ENCODE peak calls at places on chromosomes 3 and 15, in nine cellular contexts. S, O, U, M, T, L, C, Z and H are unnamed samples.

GRCh38 chr3:132405609-132406299 is 11.5 kb upstream of the DNAJC13 start:
- DNase-seq in S (no peak), O (no peak), U (no peak), M (no peak), T (no peak), L (no peak), C (no peak), Z (no peak), H (no peak)

GRCh38 chr3:176159796-176160195 is 1037.5 kb downstream of the TBL1XR1 start:
- DNase-seq in S (no peak), O (no peak), U (no peak), M (no peak), T (no peak), L (peak; percentile 41), C (no peak), Z (no peak), H (no peak)

GRCh38 chr3:120033594-120033993 is 60.7 kb downstream of the GSK3B start:
- DNase-seq in S (no peak), O (no peak), U (no peak), M (no peak), T (no peak), L (no peak), C (no peak), Z (no peak), H (no peak)

GRCh38 chr3:197366301-197367044 is 68.1 kb upstream of the DLG1 start:
- DNase-seq in S (no peak), O (no peak), U (no peak), M (peak; percentile 39), T (peak; percentile 48), L (peak; percentile 87), C (no peak), Z (no peak), H (no peak)

GRCh38 chr15:74385442-74386132 is 18.1 kb upstream of the CYP11A1 start:
- DNase-seq in S (no peak), O (peak; percentile 44), U (peak; percentile 32), M (no peak), T (no peak), L (peak; percentile 40), C (no peak), Z (no peak), H (no peak)

GRCh38 chr3:47613723-47614122 is 35.1 kb upstream of the CSPG5 start:
- DNase-seq in S (no peak), O (no peak), U (no peak), M (no peak), T (no peak), L (no peak), C (no peak), Z (no peak), H (no peak)

GRCh38 chr3:182793663-182794454 is 555 bp downstream of the ATP11B start:
- DNase-seq in S (peak; percentile 29), O (peak; percentile 42), U (peak; percentile 61), M (peak; percentile 28), T (no peak), L (peak; percentile 57), C (peak; percentile 17), Z (peak; percentile 66), H (no peak)

GRCh38 chr3:159432721-159433300 is 555.8 kb upstream of the IL12A start:
- DNase-seq in S (no peak), O (no peak), U (no peak), M (no peak), T (no peak), L (peak; percentile 50), C (no peak), Z (no peak), H (no peak)

GRCh38 chr3:33144433-33144832 is 30.6 kb downstream of the CRTAP start:
- DNase-seq in S (no peak), O (peak; percentile 14), U (no peak), M (no peak), T (no peak), L (no peak), C (peak; percentile 5), Z (no peak), H (no peak)